ENCODE peak calls at places on chromosomes 12 and 14, in nine cellular contexts. E is spleen; P is T-helper 2 cell; W is astrocyte of the spinal cord; G is activated gamma-delta T cell treated with Interleukin-2 at 50 U/mL for 16 hours; Z is activated naive CD4-positive, alpha-beta T cell; B is G401; D is left lung; L is kidney. X is an unnamed sample.

GRCh38 chr12:70044170-70044569 is 199.1 kb upstream of the CNOT2 start:
- DNase-seq in L (no peak), E (no peak), W (no peak), G (no peak), Z (no peak), P (no peak), B (no peak), D (no peak), X (no peak)

GRCh38 chr12:128976120-128976519 is 122.8 kb downstream of the GLT1D1 start:
- DNase-seq in E (no peak), D (peak), B (no peak), L (no peak), W (no peak), G (no peak), Z (no peak), P (no peak), X (no peak)

GRCh38 chr14:65985976-65986375 is 500.2 kb upstream of the CCDC196 start:
- DNase-seq in L (no peak), E (no peak), W (no peak), D (no peak), G (no peak), B (no peak), P (no peak), Z (no peak), X (no peak)

GRCh38 chr12:95415451-95415850 is 58.5 kb upstream of the METAP2 start:
- DNase-seq in Z (no peak), G (no peak), E (no peak), D (no peak), W (no peak), B (no peak), P (no peak), L (no peak), X (no peak)

GRCh38 chr12:113252494-113252893 is 31.2 kb downstream of the TPCN1 start:
- DNase-seq in Z (no peak), L (no peak), P (no peak), B (no peak), E (no peak), W (no peak), G (no peak), D (no peak), X (no peak)

GRCh38 chr14:22598896-22599244 is 770 bp downstream of the ABHD4 start:
- DNase-seq in B (no peak), G (peak), L (no peak), W (peak), Z (no peak), D (peak), P (no peak), E (no peak), X (peak)

GRCh38 chr14:98612434-98613200 is 659.4 kb downstream of the BCL11B start:
- DNase-seq in G (no peak), W (no peak), L (no peak), P (no peak), B (no peak), E (no peak), D (no peak), Z (no peak), X (no peak)

GRCh38 chr12:9869307-9870161 is at the start of gene CLEC2B:
- DNase-seq in P (peak), G (no peak), W (peak), B (no peak), L (no peak), E (no peak), D (no peak), Z (no peak), X (no peak)